ENCODE peak calls at places on chromosomes 5 and 9, in four cellular contexts. One of them, this sample, is unnamed. For H3K27me3, the result is how much of the 10 kb centered on the place peaks cover.

GRCh38 chr9:120875643-120875953 is 1.4 kb downstream of the PHF19 start:
- DNase-seq in pancreas: no peak
- DNase-seq in body of pancreas: no peak
- DNase-seq in GM23338: peak
- DNase-seq in this sample: no peak

GRCh38 chr5:34495178-34495577 is 160.9 kb upstream of the RAI14 start:
- DNase-seq in pancreas: no peak
- DNase-seq in GM23338: no peak
- DNase-seq in body of pancreas: no peak
- DNase-seq in this sample: no peak

GRCh38 chr5:76732405-76733048 is 16.6 kb downstream of the F2R start:
- DNase-seq in GM23338: no peak
- DNase-seq in pancreas: no peak
- DNase-seq in body of pancreas: no peak
- DNase-seq in this sample: no peak

GRCh38 chr5:74594172-74595040 is 46.1 kb downstream of the ENC1 start:
- DNase-seq in GM23338: no peak
- DNase-seq in pancreas: no peak
- DNase-seq in body of pancreas: no peak
- DNase-seq in this sample: no peak

GRCh38 chr5:65102826-65103673 is 334.3 kb downstream of the CWC27 start:
- DNase-seq in body of pancreas: peak
- DNase-seq in pancreas: peak
- DNase-seq in GM23338: peak
- DNase-seq in this sample: peak

GRCh38 chr9:16828335-16829281 is 41.9 kb downstream of the BNC2 start:
- DNase-seq in GM23338: peak
- DNase-seq in body of pancreas: peak
- DNase-seq in pancreas: peak
- DNase-seq in this sample: peak

GRCh38 chr5:89047591-89047990 is 164.6 kb upstream of the MEF2C start:
- DNase-seq in GM23338: no peak
- DNase-seq in pancreas: no peak
- DNase-seq in body of pancreas: no peak
- DNase-seq in this sample: no peak

GRCh38 chr5:168447748-168448147 is 38.5 kb upstream of the RARS1 start:
- DNase-seq in body of pancreas: no peak
- DNase-seq in GM23338: no peak
- DNase-seq in pancreas: no peak
- DNase-seq in this sample: peak

GRCh38 chr9:127586096-127586495 is 26.0 kb upstream of the STXBP1 start:
- DNase-seq in body of pancreas: no peak
- DNase-seq in pancreas: no peak
- DNase-seq in GM23338: no peak
- DNase-seq in this sample: no peak

GRCh38 chr5:156169495-156169894 is 157.5 kb upstream of the SGCD start:
- DNase-seq in GM23338: no peak
- DNase-seq in body of pancreas: no peak
- DNase-seq in pancreas: no peak
- DNase-seq in this sample: no peak

GRCh38 chr5:74516217-74516636 is 124.3 kb downstream of the ENC1 start:
- DNase-seq in GM23338: peak
- DNase-seq in pancreas: no peak
- DNase-seq in body of pancreas: no peak
- DNase-seq in this sample: no peak

GRCh38 chr5:37054391-37054790 is 177.8 kb downstream of the NIPBL start:
- DNase-seq in body of pancreas: no peak
- DNase-seq in GM23338: peak
- DNase-seq in pancreas: no peak
- DNase-seq in this sample: no peak

GRCh38 chr5:26757941-26758340 is 280.4 kb downstream of the CDH9 start:
- DNase-seq in pancreas: no peak
- DNase-seq in body of pancreas: no peak
- DNase-seq in GM23338: no peak
- DNase-seq in this sample: no peak

GRCh38 chr9:21506910-21507795 is 25.0 kb upstream of the IFNE start:
- DNase-seq in body of pancreas: no peak
- DNase-seq in GM23338: no peak
- DNase-seq in pancreas: no peak
- DNase-seq in this sample: no peak

GRCh38 chr5:177966839-177967167 is 29.2 kb downstream of the PROP1 start:
- DNase-seq in GM23338: no peak
- DNase-seq in body of pancreas: no peak
- DNase-seq in pancreas: no peak
- DNase-seq in this sample: no peak

GRCh38 chr9:2053883-2054845 is 39.0 kb downstream of the SMARCA2 start:
- DNase-seq in body of pancreas: peak
- DNase-seq in pancreas: peak
- DNase-seq in GM23338: no peak
- DNase-seq in this sample: no peak

GRCh38 chr9:136107155-136107952 is 11.3 kb downstream of the TMEM250 start:
- DNase-seq in body of pancreas: peak
- DNase-seq in pancreas: no peak
- DNase-seq in GM23338: peak
- DNase-seq in this sample: no peak

GRCh38 chr9:108271646-108272349 is 584.0 kb downstream of the ACTL7B start:
- DNase-seq in GM23338: peak
- DNase-seq in pancreas: peak
- DNase-seq in body of pancreas: peak
- DNase-seq in this sample: peak

GRCh38 chr5:50576686-50577256 is 89.7 kb upstream of the PARP8 start:
- DNase-seq in pancreas: no peak
- DNase-seq in body of pancreas: no peak
- DNase-seq in GM23338: no peak
- DNase-seq in this sample: no peak

GRCh38 chr9:95055851-95056551 is 261.5 kb downstream of the FANCC start:
- DNase-seq in GM23338: no peak
- DNase-seq in pancreas: no peak
- DNase-seq in body of pancreas: no peak
- DNase-seq in this sample: no peak

GRCh38 chr5:76818844-76819831 is at the start of gene F2RL1:
- DNase-seq in body of pancreas: peak
- DNase-seq in GM23338: peak
- DNase-seq in pancreas: peak
- DNase-seq in this sample: peak

GRCh38 chr5:68384936-68385594 is 169.5 kb downstream of the PIK3R1 start:
- DNase-seq in GM23338: no peak
- DNase-seq in pancreas: no peak
- DNase-seq in body of pancreas: no peak
- DNase-seq in this sample: no peak

GRCh38 chr9:33170464-33171156 is 3.5 kb upstream of the B4GALT1 start:
- DNase-seq in pancreas: peak
- DNase-seq in GM23338: peak
- DNase-seq in body of pancreas: peak
- DNase-seq in this sample: peak

GRCh38 chr5:68648944-68649874 is 433.7 kb downstream of the PIK3R1 start:
- DNase-seq in body of pancreas: no peak
- DNase-seq in pancreas: no peak
- DNase-seq in GM23338: no peak
- DNase-seq in this sample: no peak

GRCh38 chr9:24487250-24487861 is 58.3 kb downstream of the IZUMO3 start:
- DNase-seq in body of pancreas: no peak
- DNase-seq in pancreas: no peak
- DNase-seq in GM23338: no peak
- DNase-seq in this sample: no peak

GRCh38 chr9:87277346-87277745 is 220.3 kb upstream of the DAPK1 start:
- DNase-seq in pancreas: no peak
- DNase-seq in body of pancreas: no peak
- DNase-seq in GM23338: no peak
- DNase-seq in this sample: no peak

GRCh38 chr5:139276426-139276825 is 17.1 kb upstream of the MATR3 start:
- DNase-seq in GM23338: no peak
- DNase-seq in pancreas: no peak
- DNase-seq in body of pancreas: no peak
- DNase-seq in this sample: no peak
- H3K4me3 ChIP-seq in GM23338: peak
- H3K4me3 ChIP-seq in pancreas: no peak
- H3K4me3 ChIP-seq in body of pancreas: no peak
- H3K4me3 ChIP-seq in this sample: no peak

DNA sequence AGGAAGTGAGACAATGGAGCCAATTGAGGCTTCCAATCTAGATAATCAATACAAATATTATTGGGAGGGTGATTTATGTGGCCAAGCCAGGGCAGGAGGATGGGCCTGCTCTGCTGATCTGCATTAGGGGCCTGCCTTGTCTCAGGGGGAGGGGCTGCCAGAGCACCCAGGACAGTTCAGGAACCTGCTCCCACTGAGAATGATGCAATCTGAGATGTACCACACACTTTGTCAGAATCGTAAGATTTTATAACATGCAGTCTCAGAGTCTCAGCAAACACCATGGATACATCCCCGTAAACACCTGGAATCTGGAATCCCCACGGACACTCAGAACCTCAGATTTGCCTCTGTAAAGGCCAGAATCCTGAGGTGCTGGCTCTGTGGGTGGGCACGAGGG is 19.3 kb downstream of the FGF18 start:
- DNase-seq in body of pancreas: no peak
- DNase-seq in pancreas: no peak
- DNase-seq in GM23338: no peak
- DNase-seq in this sample: no peak
- TF ChIP-seq CTCF in body of pancreas: no peak
- TF ChIP-seq CTCF in pancreas: no peak
- TF ChIP-seq CTCF in GM23338: no peak
- TF ChIP-seq CTCF in this sample: no peak

GRCh38 chr5:13510616-13511015 is 433.9 kb downstream of the DNAH5 start:
- DNase-seq in body of pancreas: no peak
- DNase-seq in pancreas: no peak
- DNase-seq in GM23338: no peak
- DNase-seq in this sample: no peak
- H3K27me3 ChIP-seq in body of pancreas: under half
- H3K27me3 ChIP-seq in pancreas: under half
- H3K27me3 ChIP-seq in GM23338: under half
- H3K27me3 ChIP-seq in this sample: under half

GRCh38 chr5:10562202-10563131 is 1.4 kb upstream of the ANKRD33B start:
- DNase-seq in body of pancreas: no peak
- DNase-seq in pancreas: no peak
- DNase-seq in GM23338: peak
- DNase-seq in this sample: no peak
- H3K4me3 ChIP-seq in body of pancreas: no peak
- H3K4me3 ChIP-seq in pancreas: no peak
- H3K4me3 ChIP-seq in GM23338: peak
- H3K4me3 ChIP-seq in this sample: no peak

GRCh38 chr5:58330781-58331180 is 129.1 kb downstream of the PLK2 start:
- DNase-seq in body of pancreas: no peak
- DNase-seq in pancreas: no peak
- DNase-seq in GM23338: no peak
- DNase-seq in this sample: no peak

GRCh38 chr5:58322453-58322852 is 137.4 kb downstream of the PLK2 start:
- DNase-seq in pancreas: no peak
- DNase-seq in body of pancreas: no peak
- DNase-seq in GM23338: peak
- DNase-seq in this sample: no peak

GRCh38 chr5:58327289-58327688 is 132.6 kb downstream of the PLK2 start:
- DNase-seq in GM23338: no peak
- DNase-seq in body of pancreas: no peak
- DNase-seq in pancreas: no peak
- DNase-seq in this sample: no peak

GRCh38 chr5:58325950-58326500 is 133.9 kb downstream of the PLK2 start:
- DNase-seq in GM23338: no peak
- DNase-seq in body of pancreas: no peak
- DNase-seq in pancreas: no peak
- DNase-seq in this sample: no peak
- TF ChIP-seq CTCF in GM23338: no peak
- TF ChIP-seq CTCF in body of pancreas: no peak
- TF ChIP-seq CTCF in pancreas: no peak
- TF ChIP-seq CTCF in this sample: no peak

DNA sequence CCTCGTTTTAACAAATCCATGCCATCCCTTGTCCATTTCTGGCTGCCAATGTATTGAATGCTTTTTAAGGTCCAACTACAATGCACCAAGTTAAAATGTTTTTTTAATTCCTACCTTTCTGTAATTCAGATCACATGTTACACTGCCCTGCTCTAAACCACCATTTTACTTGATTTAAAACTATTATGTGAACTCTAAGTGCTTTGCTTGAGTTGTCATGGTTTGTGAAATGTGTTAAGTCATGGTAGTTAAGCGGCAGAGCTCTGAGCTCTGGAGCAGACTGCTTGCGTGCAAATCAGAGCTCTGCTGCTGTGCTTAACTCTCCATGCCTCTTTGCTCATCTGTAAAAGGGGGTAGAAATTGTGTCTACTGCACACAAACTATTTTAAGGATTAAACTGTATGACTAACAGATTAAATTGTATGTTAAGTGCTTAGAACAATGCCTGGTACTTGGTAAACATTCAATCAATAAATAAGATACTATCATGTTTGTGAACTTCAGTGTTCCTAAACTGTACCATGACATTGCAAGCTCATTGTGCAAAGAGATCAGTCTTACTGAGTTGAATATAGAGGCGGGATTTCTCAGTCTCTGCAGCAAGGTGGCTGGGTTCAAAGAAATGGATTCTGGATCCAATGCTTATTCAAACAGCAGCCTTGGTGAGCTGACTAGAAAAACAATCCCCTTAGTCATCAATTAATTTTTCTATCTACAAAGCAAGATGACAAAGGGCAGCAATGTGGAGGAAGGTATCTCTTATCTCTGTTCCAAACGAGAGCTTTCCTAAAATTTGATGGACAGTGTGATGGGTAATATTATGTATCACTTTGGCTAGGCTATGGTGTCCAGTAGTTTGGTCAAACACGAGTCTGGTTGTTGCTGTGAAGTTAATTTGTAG is 16.1 kb upstream of the CMBL start:
- DNase-seq in pancreas: no peak
- DNase-seq in GM23338: no peak
- DNase-seq in body of pancreas: no peak
- DNase-seq in this sample: no peak
- H3K27me3 ChIP-seq in pancreas: under half
- H3K27me3 ChIP-seq in GM23338: under half
- H3K27me3 ChIP-seq in body of pancreas: under half
- H3K27me3 ChIP-seq in this sample: under half

This sample was measured in ovary.